ENCODE peak calls at places on chromosomes 7 and 10, in five cellular contexts. M is uterus, N is heart right ventricle, V is NB4, I is brain microvascular endothelial cell. J is an unnamed sample.

GRCh38 chr10:118369806-118370205 is 27.7 kb upstream of the FAM204A start:
- DNase-seq in M (no peak), N (no peak), V (no peak), I (no peak), J (no peak)

GRCh38 chr10:104492349-104492940 is 138.8 kb downstream of the CFAP58 start:
- DNase-seq in M (peak), N (no peak), V (no peak), I (no peak), J (no peak)

GRCh38 chr7:39688611-39689485 is 65.5 kb downstream of the RALA start:
- DNase-seq in M (no peak), N (no peak), V (no peak), I (no peak), J (no peak)

GRCh38 chr7:39299695-39300094 is 266.5 kb upstream of the YAE1 start:
- DNase-seq in M (no peak), N (no peak), V (no peak), I (no peak), J (no peak)

GRCh38 chr10:98090822-98091221 is 43.6 kb upstream of the R3HCC1L start:
- DNase-seq in M (no peak), N (no peak), V (peak), I (no peak), J (no peak)

GRCh38 chr10:30813872-30814471 is 184.4 kb upstream of the LYZL2 start:
- DNase-seq in M (no peak), N (no peak), V (no peak), I (peak), J (no peak)

GRCh38 chr7:132276986-132277716 is 299.1 kb downstream of the PLXNA4 start:
- DNase-seq in M (no peak), N (no peak), V (peak), I (peak), J (no peak)

GRCh38 chr7:108875139-108875538 is 305.5 kb downstream of the DNAJB9 start:
- DNase-seq in M (no peak), N (no peak), V (peak), I (peak), J (no peak)

GRCh38 chr10:14489522-14490177 is 158.9 kb upstream of the FRMD4A start:
- DNase-seq in M (no peak), N (no peak), V (no peak), I (no peak), J (no peak)

GRCh38 chr10:50279489-50279888 is 28.2 kb upstream of the ASAH2 start:
- DNase-seq in M (no peak), N (no peak), V (no peak), I (no peak), J (no peak)

GRCh38 chr10:99676895-99677294 is 17.6 kb downstream of the ENTPD7 start:
- DNase-seq in M (no peak), N (no peak), V (no peak), I (no peak), J (no peak)

GRCh38 chr10:4384254-4384653 is 441.8 kb upstream of the AKR1E2 start:
- DNase-seq in M (no peak), N (no peak), V (no peak), I (peak), J (no peak)

GRCh38 chr10:80520661-80521488 is 16.8 kb upstream of the SH2D4B start:
- DNase-seq in M (no peak), N (no peak), V (no peak), I (no peak), J (no peak)

GRCh38 chr10:90871761-90872647 is at the start of gene RPP30:
- DNase-seq in M (peak), N (peak), V (peak), I (peak), J (peak)

GRCh38 chr10:131674130-131674529 is 226.7 kb upstream of the PPP2R2D start:
- DNase-seq in M (no peak), N (no peak), V (no peak), I (no peak), J (no peak)

GRCh38 chr10:46530249-46531186 is 25.9 kb downstream of the GPRIN2 start:
- DNase-seq in M (no peak), N (no peak), V (peak), I (peak), J (no peak)

GRCh38 chr10:32061440-32061839 is 5.2 kb upstream of the KIF5B start:
- DNase-seq in M (no peak), N (no peak), V (no peak), I (no peak), J (no peak)

GRCh38 chr7:139733751-139734150 is 44.0 kb downstream of the HIPK2 start:
- DNase-seq in M (no peak), N (no peak), V (peak), I (no peak), J (no peak)

GRCh38 chr10:30662809-30663208 is 33.3 kb upstream of the LYZL2 start:
- DNase-seq in M (no peak), N (no peak), V (peak), I (no peak), J (no peak)

GRCh38 chr7:119959811-119960210 is 313.2 kb upstream of the KCND2 start:
- DNase-seq in M (no peak), N (no peak), V (no peak), I (no peak), J (no peak)

GRCh38 chr7:45342236-45342635 is 184.6 kb downstream of the RAMP3 start:
- DNase-seq in M (no peak), N (no peak), V (no peak), I (no peak), J (no peak)

GRCh38 chr10:60948871-60949270 is 4.9 kb upstream of the RHOBTB1 start:
- DNase-seq in M (no peak), N (no peak), V (no peak), I (no peak), J (no peak)

GRCh38 chr7:140203556-140203955 is 26.8 kb upstream of the KDM7A start:
- DNase-seq in M (no peak), N (no peak), V (no peak), I (no peak), J (no peak)

GRCh38 chr10:7475046-7475860 is 64.4 kb upstream of the SFMBT2 start:
- DNase-seq in M (no peak), N (no peak), V (no peak), I (no peak), J (no peak)

GRCh38 chr10:86413046-86413728 is 46.6 kb upstream of the GRID1 start:
- DNase-seq in M (no peak), N (no peak), V (peak), I (peak), J (no peak)

DNA sequence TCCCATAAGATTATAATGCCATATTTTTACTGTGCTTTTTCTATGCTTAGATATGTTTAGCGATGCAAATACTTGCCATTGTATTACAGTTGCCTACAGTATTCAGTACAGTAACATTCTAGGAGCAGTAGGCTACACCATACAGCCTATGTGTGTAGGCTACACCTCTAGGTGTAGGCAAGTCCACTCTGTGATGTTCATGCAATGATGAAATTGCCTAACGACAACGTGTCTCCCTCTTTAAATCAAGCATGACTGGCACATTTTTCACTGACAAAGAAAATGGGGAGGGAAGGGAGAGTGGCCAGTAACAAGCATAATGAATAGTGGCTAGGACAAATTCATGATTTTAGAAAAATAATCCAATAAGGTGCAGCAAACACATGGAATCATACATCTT is 1.7 kb downstream of the NCAPG2 start:
- DNase-seq in M (no peak), N (no peak), V (peak), I (no peak), J (no peak)
- H3K4me3 ChIP-seq in M (no peak), N (no peak), V (peak), I (no peak), J (no peak)

GRCh38 chr7:35648367-35648766 is 46.6 kb downstream of the HERPUD2 start:
- DNase-seq in M (no peak), N (no peak), V (no peak), I (no peak), J (no peak)

GRCh38 chr7:35652124-35652523 is 42.8 kb downstream of the HERPUD2 start:
- DNase-seq in M (no peak), N (no peak), V (no peak), I (no peak), J (no peak)

GRCh38 chr7:35647171-35647574 is 47.8 kb downstream of the HERPUD2 start:
- DNase-seq in M (no peak), N (peak), V (no peak), I (peak), J (no peak)

GRCh38 chr7:35649711-35650110 is 45.2 kb downstream of the HERPUD2 start:
- DNase-seq in M (no peak), N (no peak), V (no peak), I (no peak), J (no peak)

GRCh38 chr7:35650751-35651150 is 44.2 kb downstream of the HERPUD2 start:
- DNase-seq in M (no peak), N (no peak), V (no peak), I (no peak), J (no peak)
- H3K4me3 ChIP-seq in M (no peak), N (no peak), V (no peak), I (no peak), J (no peak)

GRCh38 chr7:80093349-80093748 is 41.3 kb upstream of the GNAI1 start:
- DNase-seq in M (no peak), N (no peak), V (no peak), I (no peak), J (no peak)

GRCh38 chr7:80087768-80088170 is 46.9 kb upstream of the GNAI1 start:
- DNase-seq in M (no peak), N (no peak), V (no peak), I (no peak), J (no peak)

GRCh38 chr7:80087051-80087767 is 47.4 kb upstream of the GNAI1 start:
- DNase-seq in M (no peak), N (no peak), V (no peak), I (peak), J (no peak)

GRCh38 chr7:80088705-80089104 is 45.9 kb upstream of the GNAI1 start:
- DNase-seq in M (no peak), N (no peak), V (no peak), I (no peak), J (no peak)

DNA sequence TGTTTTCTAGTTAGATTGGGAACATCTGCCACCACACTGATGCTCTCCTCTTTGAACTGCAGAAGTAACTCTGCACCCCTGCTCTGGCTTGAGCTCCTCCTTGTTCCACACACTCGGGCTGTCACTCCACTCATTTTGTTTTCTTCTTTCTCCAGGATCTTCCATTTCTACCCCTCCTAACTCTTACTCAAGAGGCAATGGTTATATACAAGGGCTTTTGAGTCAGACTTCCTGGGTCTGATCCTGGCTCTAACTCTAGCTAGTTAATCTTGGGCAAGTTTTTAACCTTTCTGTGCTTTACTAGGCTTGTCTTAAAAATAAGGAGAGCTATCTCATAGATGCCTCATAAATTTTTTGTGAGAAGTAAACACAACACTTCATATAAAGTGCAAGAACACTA is 45.3 kb upstream of the GNAI1 start:
- DNase-seq in M (no peak), N (no peak), V (no peak), I (no peak), J (no peak)
- H3K4me3 ChIP-seq in M (no peak), N (no peak), V (no peak), I (no peak), J (no peak)

DNA sequence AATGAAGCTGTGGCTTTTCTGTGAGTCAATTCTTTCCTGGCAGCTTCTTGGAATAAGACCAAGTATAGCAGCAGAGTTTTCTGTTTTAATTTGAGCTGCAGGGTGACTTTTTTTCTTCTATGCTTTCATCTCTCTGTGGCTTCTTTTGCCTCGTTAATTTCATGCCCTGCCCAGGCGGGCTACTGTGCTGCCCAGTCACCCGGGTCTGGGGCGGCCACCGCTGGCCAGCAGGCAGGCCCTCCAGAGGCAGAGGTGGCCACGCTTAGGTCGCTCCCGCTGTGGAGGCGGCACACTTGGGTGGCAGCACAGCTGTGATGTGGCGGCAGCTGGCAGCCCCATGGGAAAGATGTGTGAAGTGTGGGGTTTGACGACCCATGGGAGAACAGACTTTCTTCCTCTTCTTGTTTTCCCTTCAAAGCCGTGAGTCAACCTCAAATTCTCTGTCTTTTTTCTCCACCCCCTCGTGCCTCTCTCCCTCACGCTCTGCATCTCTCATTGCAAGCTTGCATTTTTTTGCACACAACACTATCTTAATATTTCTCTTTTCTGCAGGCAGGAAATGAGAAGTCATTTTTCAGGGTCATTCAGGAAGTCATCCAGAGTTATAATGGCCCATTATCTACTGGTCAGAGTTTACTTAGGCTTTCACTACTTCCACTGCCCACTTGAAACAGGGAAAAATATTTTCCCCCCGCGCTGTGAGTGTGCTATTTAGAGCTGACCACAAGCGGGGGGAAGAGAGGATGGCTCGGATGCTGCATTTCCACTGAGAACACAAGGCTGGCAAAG is 67.8 kb downstream of the EGFR start:
- DNase-seq in M (no peak), N (no peak), V (peak), I (peak), J (no peak)
- H3K4me3 ChIP-seq in M (peak), N (no peak), V (no peak), I (peak), J (no peak)

DNA sequence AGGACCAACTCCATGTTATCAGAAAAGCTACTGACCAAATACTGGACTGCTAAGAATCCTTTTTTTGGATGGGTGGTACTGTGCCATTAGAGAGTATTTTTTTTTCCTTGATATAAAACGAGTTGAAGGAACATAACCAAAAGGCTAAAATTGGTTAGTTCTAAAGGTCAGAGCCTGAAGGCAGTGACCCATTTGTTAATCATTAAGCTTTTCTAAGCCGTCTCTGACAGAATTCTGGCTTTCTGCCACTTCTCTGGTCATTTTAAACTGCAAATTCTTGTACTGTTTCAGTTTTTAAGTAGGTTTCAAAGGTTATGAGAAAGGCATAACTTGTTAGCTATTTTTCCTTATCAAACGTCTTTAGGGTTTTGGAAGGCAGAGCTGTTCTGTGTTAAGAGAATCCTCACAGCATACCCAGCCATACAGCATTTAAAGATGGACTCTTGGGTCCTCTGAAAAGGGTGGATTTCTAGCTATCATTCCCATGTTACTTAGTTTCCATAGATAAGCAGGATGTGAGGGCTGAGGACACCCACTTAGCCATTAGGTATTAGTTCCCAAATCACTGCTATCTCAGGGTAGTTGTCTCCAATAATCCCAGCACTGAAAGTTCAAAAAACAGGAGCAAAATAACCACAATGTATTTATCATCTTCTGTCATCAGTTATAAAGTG is 196.8 kb downstream of the RNLS start:
- DNase-seq in M (no peak), N (no peak), V (peak), I (peak), J (no peak)
- H3K4me3 ChIP-seq in M (peak), N (peak), V (peak), I (no peak), J (no peak)

GRCh38 chr7:37414352-37414983 is 34.2 kb downstream of the ELMO1 start:
- DNase-seq in M (no peak), N (no peak), V (no peak), I (no peak), J (no peak)
- H3K4me3 ChIP-seq in M (no peak), N (no peak), V (no peak), I (no peak), J (no peak)